ENCODE peak calls at places on chromosomes 1 and 21, in four cellular contexts. M is activated CD4-positive, CD25-positive, alpha-beta regulatory T cell treated with anti-CD3 and anti-CD28 coated beads, Interleukin-2, amount 50 U/mL, for 72 hours; Y is endodermal cell; G is germinal center. V is an unnamed sample.
A peak's percentile ranks its signal among the peaks of the same experiment; 100 is the strongest.

GRCh38 chr1:5995871-5996630 is 3.8 kb upstream of the NPHP4 start:
- DNase-seq in Y (no peak), M (no peak), G (no peak), V (no peak)

GRCh38 chr1:157844084-157844830 is 2.6 kb upstream of the CD5L start:
- DNase-seq in M (no peak), Y (no peak), G (no peak), V (no peak)

GRCh38 chr1:202023033-202023433 is 12.6 kb downstream of the ELF3 start:
- DNase-seq in Y (no peak), G (no peak), M (no peak), V (peak; percentile 7)

GRCh38 chr1:36236302-36236701 is 12.1 kb downstream of the THRAP3 start:
- DNase-seq in Y (no peak), M (no peak), G (no peak), V (no peak)

GRCh38 chr1:106721779-106722178 is 334.7 kb upstream of the PRMT6 start:
- DNase-seq in G (no peak), Y (no peak), M (no peak), V (no peak)

GRCh38 chr21:36565616-36566015 is 85.7 kb upstream of the CLDN14 start:
- DNase-seq in Y (no peak), G (no peak), M (no peak), V (no peak)

GRCh38 chr1:205275133-205275532 is 46.4 kb downstream of the NUAK2 start:
- DNase-seq in M (no peak), Y (no peak), G (no peak), V (peak; percentile 97)

GRCh38 chr21:37636152-37636860 is 269.7 kb downstream of the DYRK1A start:
- DNase-seq in Y (no peak), G (no peak), M (no peak), V (no peak)

V was measured in G401.